ENCODE peak calls at places on chromosomes 3 and 15, in four cellular contexts. F is spleen, D is heart left ventricle, Q is prostate gland. O is an unnamed sample.
A peak's percentile ranks its signal among the peaks of the same experiment; 100 is the strongest.

GRCh38 chr3:29385056-29385455 is 104.2 kb downstream of the RBMS3 start:
- DNase-seq in D (no peak), Q (no peak), F (no peak), O (no peak)

GRCh38 chr3:72258366-72258765 is 473.4 kb upstream of the PROK2 start:
- DNase-seq in F (no peak), D (no peak), Q (no peak), O (no peak)

GRCh38 chr3:157532529-157533297 is 29.5 kb upstream of the VEPH1 start:
- DNase-seq in D (no peak), Q (peak; percentile 32), F (no peak), O (no peak)

GRCh38 chr3:52277972-52278509 is 408 bp downstream of the WDR82 start:
- DNase-seq in D (no peak), F (peak; percentile 94), Q (peak; percentile 33), O (peak; percentile 36)

GRCh38 chr15:82572311-82572710 is 32.1 kb upstream of the RPS17 start:
- DNase-seq in D (no peak), Q (no peak), F (no peak), O (no peak)

GRCh38 chr3:33911525-33912322 is 113.3 kb downstream of the PDCD6IP start:
- DNase-seq in F (no peak), Q (no peak), D (no peak), O (no peak)

GRCh38 chr15:78681306-78682012 is 40.4 kb upstream of the CHRNB4 start:
- DNase-seq in D (no peak), F (peak; percentile 27), Q (no peak), O (no peak)

GRCh38 chr3:183185696-183186095 is 23.2 kb upstream of the LAMP3 start:
- DNase-seq in F (no peak), Q (no peak), D (no peak), O (no peak)

GRCh38 chr15:69035205-69035917 is 20.9 kb downstream of the NOX5 start:
- DNase-seq in D (no peak), Q (peak; percentile 67), F (no peak), O (peak; percentile 75)

GRCh38 chr3:125104639-125105038 is 48.8 kb upstream of the HEG1 start:
- DNase-seq in D (no peak), F (no peak), Q (no peak), O (no peak)

GRCh38 chr3:4830586-4830914 is 148.7 kb upstream of the BHLHE40 start:
- DNase-seq in D (no peak), Q (no peak), F (no peak), O (no peak)

GRCh38 chr15:57091626-57092025 is 173.2 kb downstream of the TCF12 start:
- DNase-seq in Q (no peak), F (no peak), D (no peak), O (no peak)

GRCh38 chr15:62835351-62835750 is 207.2 kb upstream of the TPM1 start:
- DNase-seq in Q (no peak), F (no peak), D (peak; percentile 46), O (peak; percentile 92)

GRCh38 chr3:127738192-127738840 is 65.6 kb downstream of the ABTB1 start:
- DNase-seq in F (peak; percentile 67), D (peak; percentile 63), Q (peak; percentile 42), O (peak; percentile 52)

GRCh38 chr15:42692536-42692935 is 44.4 kb downstream of the CDAN1 start:
- DNase-seq in D (no peak), Q (no peak), F (no peak), O (no peak)

GRCh38 chr3:44355634-44356033 is 17.1 kb downstream of the TCAIM start:
- DNase-seq in F (no peak), Q (no peak), D (no peak), O (no peak)

GRCh38 chr3:122948398-122948797 is 79.2 kb downstream of the SEMA5B start:
- DNase-seq in F (peak; percentile 53), Q (no peak), D (no peak), O (no peak)

GRCh38 chr15:28260722-28261121 is 61.3 kb downstream of the HERC2 start:
- DNase-seq in F (no peak), Q (no peak), D (peak; percentile 25), O (no peak)

GRCh38 chr3:72678892-72679291 is 169.4 kb downstream of the SHQ1 start:
- DNase-seq in F (peak; percentile 7), D (no peak), Q (no peak), O (no peak)

GRCh38 chr3:179147571-179148445 is at the start of gene PIK3CA:
- DNase-seq in Q (peak; percentile 97), D (peak; percentile 96), F (peak; percentile 97), O (peak; percentile 91)
- TF ChIP-seq POLR2A in Q (peak; percentile 64), D (no peak), F (peak; percentile 43), O (no peak)

GRCh38 chr3:50236484-50237132 is 604 bp downstream of the GNAI2 start:
- DNase-seq in D (no peak), F (no peak), Q (no peak), O (no peak)

GRCh38 chr3:50239649-50240048 is 3.6 kb downstream of the GNAI2 start:
- DNase-seq in Q (no peak), D (no peak), F (no peak), O (no peak)

GRCh38 chr3:50237133-50237651 is 1.2 kb downstream of the GNAI2 start:
- DNase-seq in F (peak; percentile 90), D (no peak), Q (no peak), O (no peak)

GRCh38 chr3:50238549-50239026 is 2.6 kb downstream of the GNAI2 start:
- DNase-seq in D (peak; percentile 90), F (peak; percentile 92), Q (peak; percentile 95), O (peak; percentile 90)

GRCh38 chr3:50237754-50238548 is 1.9 kb downstream of the GNAI2 start:
- DNase-seq in Q (peak; percentile 63), D (peak; percentile 90), F (peak; percentile 99), O (peak; percentile 80)
- TF ChIP-seq POLR2A in Q (peak; percentile 77), D (no peak), F (no peak), O (peak; percentile 2)

GRCh38 chr15:75338661-75339240 is 2.9 kb downstream of the COMMD4 start:
- DNase-seq in D (no peak), F (no peak), Q (no peak), O (no peak)

GRCh38 chr15:75339531-75340240 is 3.8 kb downstream of the COMMD4 start:
- DNase-seq in D (no peak), F (no peak), Q (no peak), O (no peak)

GRCh38 chr15:75335313-75335704 is 554 bp upstream of the COMMD4 start:
- DNase-seq in D (no peak), F (no peak), Q (no peak), O (no peak)

DNA sequence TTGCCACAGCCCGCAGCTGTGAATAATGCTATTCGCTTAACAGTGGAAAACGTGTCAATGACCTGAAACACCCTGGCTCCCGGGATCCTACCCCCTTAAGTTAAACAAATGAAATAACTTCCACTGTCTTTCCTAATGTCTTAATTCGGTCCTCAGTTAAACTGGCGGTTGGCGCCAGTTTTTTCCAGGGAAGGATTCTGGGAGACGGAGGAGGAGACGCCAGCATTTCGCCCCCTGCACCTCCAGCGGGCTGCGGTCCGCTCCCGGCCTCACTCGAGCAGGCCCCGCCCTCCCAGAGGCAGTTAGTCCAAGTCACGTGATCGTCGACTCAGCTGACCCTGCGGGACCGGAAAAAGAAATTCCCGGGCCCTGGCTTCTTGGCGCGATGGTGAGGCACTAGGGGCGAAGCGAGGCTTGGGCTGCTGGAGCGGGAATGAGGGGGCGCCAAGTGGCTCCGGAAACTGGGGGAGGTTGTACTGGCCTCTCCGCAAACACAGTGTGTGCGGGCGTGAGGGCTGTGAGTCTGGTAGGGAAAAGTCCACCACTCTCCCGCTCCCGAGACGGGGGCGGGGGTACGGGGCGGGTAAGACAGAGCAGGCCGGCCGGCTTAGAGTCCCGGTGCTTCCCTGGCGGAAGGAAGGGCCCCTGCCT is at the start of gene COMMD4:
- DNase-seq in D (peak; percentile 96), Q (peak; percentile 92), F (peak; percentile 94), O (peak; percentile 98)
- TF ChIP-seq POLR2A in D (no peak), Q (no peak), F (no peak), O (no peak)

DNA sequence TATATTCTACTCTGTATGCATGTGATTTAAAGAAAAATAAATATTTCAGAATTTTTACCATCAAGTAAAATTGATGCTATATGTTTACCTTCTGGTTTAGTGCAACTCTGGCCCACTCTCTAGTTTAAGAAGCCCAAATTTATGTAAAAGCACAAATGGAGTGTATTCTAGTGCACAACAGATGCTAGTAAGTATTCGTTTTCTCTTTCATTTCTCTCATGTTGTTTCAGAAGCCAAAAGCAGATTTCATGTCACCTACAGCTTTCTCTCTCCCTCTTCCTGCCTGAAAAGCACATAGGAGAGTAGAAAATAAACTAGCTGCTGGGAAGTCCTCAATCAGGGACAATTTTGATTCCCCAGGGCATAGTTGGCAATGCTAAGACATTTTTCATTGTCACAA is 147.5 kb upstream of the ARHGEF26 start:
- DNase-seq in D (no peak), F (no peak), Q (no peak), O (no peak)
- TF ChIP-seq POLR2A in D (no peak), F (no peak), Q (no peak), O (no peak)

GRCh38 chr3:192916455-192917257 is 1.0 kb downstream of the MB21D2 start:
- DNase-seq in D (peak; percentile 78), F (peak; percentile 80), Q (peak; percentile 70), O (peak; percentile 52)

GRCh38 chr3:192918275-192918588 is 576 bp upstream of the MB21D2 start:
- DNase-seq in Q (no peak), F (no peak), D (no peak), O (no peak)

GRCh38 chr3:192917258-192917507 is 473 bp downstream of the MB21D2 start:
- DNase-seq in F (no peak), D (no peak), Q (no peak), O (no peak)

GRCh38 chr3:192915724-192916123 is 1.9 kb downstream of the MB21D2 start:
- DNase-seq in D (no peak), F (no peak), Q (no peak), O (no peak)

GRCh38 chr3:192917508-192918274 is at the start of gene MB21D2:
- DNase-seq in Q (peak; percentile 56), D (peak; percentile 84), F (peak; percentile 86), O (peak; percentile 43)
- TF ChIP-seq POLR2A in Q (no peak), D (no peak), F (no peak), O (no peak)

GRCh38 chr3:197487911-197488391 is 67.8 kb downstream of the BDH1 start:
- DNase-seq in Q (peak; percentile 57), D (peak; percentile 43), F (no peak), O (peak; percentile 72)
- TF ChIP-seq POLR2A in Q (no peak), D (no peak), F (no peak), O (no peak)